ENCODE peak calls at places on chromosome 13, in four cellular contexts. M is H1, C is IMR-90, X is H9. P is an unnamed sample.

GRCh38 chr13:63208811-63209210 is 1793.2 kb upstream of the PCDH20 start:
- DNase-seq in M (no peak), C (peak; percentile 57), X (no peak), P (no peak)

GRCh38 chr13:106384516-106384915 is 150.9 kb downstream of the EFNB2 start:
- DNase-seq in M (no peak), C (no peak), X (no peak), P (no peak)

GRCh38 chr13:37058801-37059135 is 720 bp downstream of the SUPT20H start:
- DNase-seq in M (no peak), C (no peak), X (peak; percentile 27), P (no peak)

GRCh38 chr13:44750618-44751017 is 174.5 kb upstream of the TSC22D1 start:
- DNase-seq in M (no peak), C (no peak), X (no peak), P (no peak)

GRCh38 chr13:30133976-30134375 is 173.4 kb downstream of the KATNAL1 start:
- DNase-seq in M (no peak), C (no peak), X (no peak), P (no peak)

GRCh38 chr13:114099191-114099590 is 33.2 kb downstream of the RASA3 start:
- DNase-seq in M (no peak), C (peak; percentile 93), X (peak; percentile 86), P (peak; percentile 91)

GRCh38 chr13:31209172-31209818 is 9.5 kb downstream of the B3GLCT start:
- DNase-seq in M (no peak), C (peak; percentile 36), X (peak; percentile 39), P (peak; percentile 77)

GRCh38 chr13:30877335-30877734 is 28.7 kb upstream of the MEDAG start:
- DNase-seq in M (no peak), C (peak; percentile 82), X (no peak), P (no peak)

GRCh38 chr13:41384749-41385503 is 72.4 kb upstream of the RGCC start:
- DNase-seq in M (no peak), C (peak; percentile 15), X (no peak), P (peak; percentile 17)

GRCh38 chr13:49935171-49936084 is 712 bp downstream of the SPRYD7 start:
- DNase-seq in M (no peak), C (peak; percentile 50), X (peak; percentile 66), P (peak; percentile 86)

GRCh38 chr13:26219726-26220125 is 2.4 kb downstream of the RNF6 start:
- DNase-seq in M (no peak), C (peak; percentile 29), X (no peak), P (peak; percentile 63)

GRCh38 chr13:41065098-41065497 is 3.8 kb downstream of the WBP4 start:
- DNase-seq in M (no peak), C (peak; percentile 92), X (no peak), P (no peak)

GRCh38 chr13:65789815-65790214 is 1440.3 kb downstream of the PCDH9 start:
- DNase-seq in M (no peak), C (peak; percentile 59), X (no peak), P (no peak)

GRCh38 chr13:96029002-96029401 is 24.2 kb downstream of the UGGT2 start:
- DNase-seq in M (no peak), C (no peak), X (no peak), P (no peak)

GRCh38 chr13:67438465-67438864 is 208.3 kb upstream of the PCDH9 start:
- DNase-seq in M (no peak), C (no peak), X (no peak), P (peak; percentile 64)

GRCh38 chr13:95714142-95714832 is 37.3 kb downstream of the DNAJC3 start:
- DNase-seq in M (no peak), C (peak; percentile 89), X (no peak), P (no peak)

GRCh38 chr13:105587786-105588185 is 947.7 kb downstream of the EFNB2 start:
- DNase-seq in M (no peak), C (peak; percentile 2), X (no peak), P (peak; percentile 55)

GRCh38 chr13:29511980-29512379 is 83.5 kb downstream of the SLC7A1 start:
- DNase-seq in M (no peak), C (peak; percentile 56), X (no peak), P (no peak)

GRCh38 chr13:33139186-33139585 is 123.0 kb downstream of the KL start:
- DNase-seq in M (no peak), C (no peak), X (no peak), P (no peak)

GRCh38 chr13:99072356-99072755 is 94.5 kb upstream of the DOCK9 start:
- DNase-seq in M (no peak), C (no peak), X (no peak), P (no peak)

GRCh38 chr13:51000576-51001260 is 91.1 kb downstream of the RNASEH2B start:
- DNase-seq in M (no peak), C (peak; percentile 42), X (no peak), P (no peak)

GRCh38 chr13:42545842-42546241 is 28.1 kb upstream of the TNFSF11 start:
- DNase-seq in M (no peak), C (no peak), X (no peak), P (no peak)

GRCh38 chr13:33310245-33311038 is 24.9 kb upstream of the STARD13 start:
- DNase-seq in M (no peak), C (no peak), X (no peak), P (no peak)

GRCh38 chr13:108676620-108677019 is 47.2 kb downstream of the MYO16 start:
- DNase-seq in M (no peak), C (no peak), X (no peak), P (no peak)

GRCh38 chr13:25762795-25763377 is 288.9 kb downstream of the SHISA2 start:
- DNase-seq in M (no peak), C (no peak), X (no peak), P (no peak)

GRCh38 chr13:94617389-94618000 is 15.8 kb downstream of the GPR180 start:
- DNase-seq in M (no peak), C (no peak), X (no peak), P (peak; percentile 16)

GRCh38 chr13:42561752-42562467 is 12.0 kb upstream of the TNFSF11 start:
- DNase-seq in M (no peak), C (no peak), X (no peak), P (no peak)

GRCh38 chr13:46129124-46129523 is 24.3 kb upstream of the CPB2 start:
- DNase-seq in M (no peak), C (no peak), X (no peak), P (no peak)

GRCh38 chr13:99197257-99197651 is 3.4 kb upstream of the UBAC2 start:
- DNase-seq in M (no peak), C (no peak), X (no peak), P (no peak)

GRCh38 chr13:64272681-64273080 is 2857.0 kb upstream of the PCDH20 start:
- DNase-seq in M (no peak), C (no peak), X (no peak), P (no peak)

GRCh38 chr13:75760182-75760981 is 124.3 kb downstream of the LMO7 start:
- DNase-seq in M (no peak), C (peak; percentile 33), X (no peak), P (no peak)

GRCh38 chr13:33275916-33276315 is 9.6 kb downstream of the STARD13 start:
- DNase-seq in M (no peak), C (peak; percentile 76), X (no peak), P (no peak)

GRCh38 chr13:26254583-26255102 is 714 bp downstream of the CDK8 start:
- DNase-seq in M (peak; percentile 60), C (peak; percentile 31), X (peak; percentile 48), P (peak; percentile 71)

GRCh38 chr13:24272452-24273161 is 36.8 kb upstream of the C1QTNF9 start:
- DNase-seq in M (no peak), C (no peak), X (no peak), P (no peak)

GRCh38 chr13:23750383-23751121 is 138.6 kb downstream of the MIPEP start:
- DNase-seq in M (no peak), C (peak; percentile 27), X (no peak), P (no peak)

GRCh38 chr13:98285852-98286594 is 109.0 kb upstream of the RNF113B start:
- DNase-seq in M (no peak), C (no peak), X (no peak), P (peak; percentile 45)

GRCh38 chr13:114077121-114077937 is 55.1 kb downstream of the RASA3 start:
- DNase-seq in M (no peak), C (no peak), X (no peak), P (no peak)

GRCh38 chr13:19289180-19289579 is 107.6 kb upstream of the TUBA3C start:
- DNase-seq in M (no peak), C (no peak), X (no peak), P (no peak)

GRCh38 chr13:99281811-99282263 is 23.7 kb upstream of the GPR18 start:
- DNase-seq in M (no peak), C (no peak), X (no peak), P (no peak)

GRCh38 chr13:28094311-28094710 is 6.1 kb downstream of the FLT3 start:
- DNase-seq in M (no peak), C (no peak), X (no peak), P (no peak)

GRCh38 chr13:28099396-28100148 is 804 bp downstream of the FLT3 start:
- DNase-seq in M (no peak), C (no peak), X (no peak), P (no peak)

GRCh38 chr13:28097503-28097902 is 2.9 kb downstream of the FLT3 start:
- DNase-seq in M (no peak), C (no peak), X (no peak), P (no peak)

GRCh38 chr13:28089065-28089464 is 11.3 kb downstream of the FLT3 start:
- DNase-seq in M (no peak), C (no peak), X (no peak), P (no peak)

DNA sequence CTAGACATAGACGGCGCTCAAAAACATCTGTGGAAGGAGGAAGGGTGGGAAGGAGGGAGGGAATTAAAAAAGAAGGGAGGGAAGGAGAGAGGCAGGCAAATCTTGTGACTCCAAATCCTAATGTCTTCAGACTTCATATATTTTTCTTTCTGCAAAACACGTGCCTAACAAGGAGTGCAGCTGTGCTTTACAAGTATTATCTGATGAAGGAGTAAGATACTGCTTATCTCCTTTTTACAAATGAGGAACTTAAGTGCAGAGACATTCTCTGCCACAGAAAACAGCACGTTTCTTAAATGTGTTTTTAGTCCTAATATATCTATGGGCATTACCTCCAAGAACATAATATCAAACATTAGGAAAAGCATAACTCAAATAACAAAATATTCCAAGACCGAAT is 6.5 kb downstream of the FLT3 start:
- DNase-seq in M (no peak), C (no peak), X (no peak), P (no peak)
- H2BK15ac ChIP-seq in M (no peak overlapping the region), C (no peak overlapping the region), X (no peak overlapping the region), P (no peak overlapping the region)

GRCh38 chr13:103873725-103874124 is 807.5 kb upstream of the SLC10A2 start:
- DNase-seq in M (no peak), C (no peak), X (no peak), P (no peak)
- H4K5ac ChIP-seq in M (no peak overlapping the region), C (no peak overlapping the region), X (no peak overlapping the region), P (no peak overlapping the region)

DNA sequence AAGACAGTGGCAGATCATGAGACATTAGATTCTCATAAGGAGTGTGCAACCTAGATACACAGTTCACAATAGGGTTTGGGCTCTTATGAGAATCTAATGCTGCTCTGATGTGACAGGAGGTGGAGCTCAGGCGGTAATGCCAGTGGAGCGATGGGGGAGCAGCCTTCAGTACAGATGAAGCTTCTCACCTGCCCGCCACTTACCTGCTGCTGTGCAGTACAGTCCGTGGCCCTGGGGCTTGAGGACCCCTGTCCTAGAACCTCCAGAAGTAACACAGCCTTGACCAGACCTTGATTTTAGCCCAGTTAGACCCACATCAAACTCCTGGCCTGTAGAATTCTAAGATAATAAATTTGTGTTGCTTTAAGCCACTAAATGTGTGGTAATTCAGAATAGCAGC is 215.1 kb upstream of the MIR17HG start:
- DNase-seq in M (no peak), C (no peak), X (no peak), P (no peak)
- H2BK15ac ChIP-seq in M (no peak overlapping the region), C (no peak overlapping the region), X (no peak overlapping the region), P (no peak overlapping the region)

GRCh38 chr13:80273717-80274116 is 67.2 kb downstream of the SPRY2 start:
- DNase-seq in M (no peak), C (no peak), X (no peak), P (no peak)
- H4K5ac ChIP-seq in M (no peak overlapping the region), C (no peak overlapping the region), X (no peak overlapping the region), P (no peak overlapping the region)